ENCODE peak calls at places on chromosomes 16 and 17, in nine cellular contexts. J is T-helper 2 cell, S is prostate gland, F is RWPE1, L is foreskin keratinocyte, O is glutamatergic neuron, E is cardiac muscle cell, P is naive B cell, C is nucleus accumbens. A is an unnamed sample.
A peak's percentile ranks its signal among the peaks of the same experiment; 100 is the strongest.

GRCh38 chr16:16033208-16033717 is 83.8 kb downstream of the ABCC1 start:
- DNase-seq in J (peak; percentile 85), S (no peak), F (no peak), L (no peak), O (no peak), E (no peak), P (peak; percentile 12), C (no peak), A (no peak)

GRCh38 chr17:41664587-41665565 is 23.8 kb upstream of the EIF1 start:
- DNase-seq in J (no peak), S (no peak), F (no peak), L (no peak), O (no peak), E (no peak), P (no peak), C (no peak), A (no peak)

GRCh38 chr17:1491406-1492248 is 859 bp downstream of the MYO1C start:
- DNase-seq in J (peak; percentile 64), S (no peak), F (peak; percentile 75), L (no peak), O (peak; percentile 64), E (peak; percentile 82), P (peak; percentile 54), C (no peak), A (peak; percentile 49)

GRCh38 chr16:86893513-86893912 is 315.2 kb downstream of the FOXL1 start:
- DNase-seq in J (no peak), S (no peak), F (no peak), L (no peak), O (no peak), E (no peak), P (no peak), C (no peak), A (no peak)

GRCh38 chr16:2230376-2230775 is 5.9 kb upstream of the DNASE1L2 start:
- DNase-seq in J (no peak), S (no peak), F (no peak), L (no peak), O (no peak), E (no peak), P (no peak), C (no peak), A (no peak)

GRCh38 chr17:31373150-31374082 is 18.1 kb upstream of the RAB11FIP4 start:
- DNase-seq in J (peak; percentile 72), S (peak; percentile 30), F (peak; percentile 26), L (peak; percentile 27), O (no peak), E (no peak), P (peak; percentile 46), C (no peak), A (peak; percentile 67)

GRCh38 chr16:56771558-56772279 is 41.8 kb downstream of the NUP93 start:
- DNase-seq in J (no peak), S (no peak), F (no peak), L (no peak), O (no peak), E (no peak), P (no peak), C (no peak), A (peak; percentile 40)

GRCh38 chr16:24673155-24673554 is 56.3 kb upstream of the TNRC6A start:
- DNase-seq in J (no peak), S (no peak), F (no peak), L (no peak), O (no peak), E (no peak), P (no peak), C (no peak), A (no peak)